ENCODE peak calls at places on chromosomes 6 and 20, in four cellular contexts. W, O, Q and B are unnamed samples.

GRCh38 chr6:120966321-120966720 is 368.0 kb downstream of the TBC1D32 start:
- DNase-seq in Q (no peak), O (no peak), W (no peak), B (no peak)

GRCh38 chr6:157576621-157577390 is 195.8 kb downstream of the ZDHHC14 start:
- DNase-seq in Q (no peak), W (no peak), O (no peak), B (no peak)

GRCh38 chr6:169787797-169788196 is 36.4 kb downstream of the ERMARD start:
- DNase-seq in O (no peak), Q (no peak), W (no peak), B (no peak)

GRCh38 chr6:107970255-107970654 is 12.2 kb upstream of the SEC63 start:
- DNase-seq in W (no peak), Q (no peak), O (no peak), B (no peak)

GRCh38 chr6:139370047-139370706 is 4.3 kb downstream of the CITED2 start:
- DNase-seq in Q (peak; percentile 70), W (no peak), O (peak; percentile 31), B (no peak)

GRCh38 chr6:81772741-81773140 is 20.3 kb upstream of the TENT5A start:
- DNase-seq in W (no peak), Q (no peak), O (no peak), B (no peak)

GRCh38 chr6:106870069-106870468 is 104.5 kb downstream of the CD24 start:
- DNase-seq in W (no peak), O (no peak), Q (no peak), B (peak; percentile 40)

GRCh38 chr6:100171533-100172321 is 177.7 kb upstream of the MCHR2 start:
- DNase-seq in Q (no peak), W (no peak), O (no peak), B (no peak)

GRCh38 chr6:20350215-20350614 is 51.5 kb upstream of the E2F3 start:
- DNase-seq in O (no peak), Q (no peak), W (no peak), B (no peak)

GRCh38 chr6:24554474-24554873 is 59.7 kb downstream of the ALDH5A1 start:
- DNase-seq in Q (no peak), W (no peak), O (no peak), B (no peak)

GRCh38 chr20:35307666-35308653 is 15.7 kb upstream of the FAM83C start:
- DNase-seq in O (peak; percentile 53), W (peak; percentile 30), Q (no peak), B (peak; percentile 88)

GRCh38 chr20:41052742-41053419 is 24.3 kb downstream of the TOP1 start:
- DNase-seq in W (no peak), Q (no peak), O (peak; percentile 16), B (no peak)

GRCh38 chr20:19552144-19552895 is 205.7 kb upstream of the RIN2 start:
- DNase-seq in Q (peak; percentile 86), W (no peak), O (peak; percentile 48), B (no peak)

GRCh38 chr6:1986454-1987243 is 258.8 kb downstream of the GMDS start:
- DNase-seq in W (no peak), O (no peak), Q (peak; percentile 13), B (no peak)

GRCh38 chr6:158285321-158285960 is 26.8 kb upstream of the TULP4 start:
- DNase-seq in O (no peak), Q (no peak), W (no peak), B (no peak)

GRCh38 chr6:14888575-14889000 is 357.3 kb upstream of the JARID2 start:
- DNase-seq in W (no peak), Q (no peak), O (no peak), B (no peak)

GRCh38 chr20:25418779-25419178 is 11.3 kb downstream of the GINS1 start:
- DNase-seq in Q (no peak), O (no peak), W (no peak), B (no peak)

GRCh38 chr6:148524976-148525375 is 182.3 kb downstream of the SASH1 start:
- DNase-seq in O (no peak), W (no peak), Q (no peak), B (no peak)

GRCh38 chr6:31246051-31246495 is 25.8 kb downstream of the HLA-C start:
- DNase-seq in O (peak; percentile 34), Q (no peak), W (no peak), B (no peak)

GRCh38 chr20:25510721-25511120 is 74.6 kb downstream of the NINL start:
- DNase-seq in O (no peak), Q (no peak), W (no peak), B (no peak)

GRCh38 chr6:118872726-118873125 is 21.2 kb upstream of the ASF1A start:
- DNase-seq in Q (no peak), W (no peak), O (no peak), B (no peak)

GRCh38 chr20:41029150-41029872 is 689 bp downstream of the TOP1 start:
- DNase-seq in O (no peak), W (no peak), Q (peak; percentile 38), B (no peak)

GRCh38 chr6:141024526-141024925 is 1108.2 kb upstream of the GJE1 start:
- DNase-seq in W (no peak), Q (no peak), O (no peak), B (no peak)

GRCh38 chr6:40887079-40887822 is 151.8 kb downstream of the UNC5CL start:
- DNase-seq in O (no peak), Q (no peak), W (no peak), B (no peak)

GRCh38 chr20:4151991-4152695 is 136.8 kb upstream of the RNF24 start:
- DNase-seq in Q (no peak), W (no peak), O (peak; percentile 43), B (no peak)

GRCh38 chr20:4150095-4150492 is 134.7 kb upstream of the RNF24 start:
- DNase-seq in W (no peak), O (no peak), Q (no peak), B (no peak)

GRCh38 chr20:4152696-4153235 is 137.4 kb upstream of the RNF24 start:
- DNase-seq in Q (no peak), O (no peak), W (no peak), B (no peak)

GRCh38 chr20:4153251-4153650 is 137.9 kb upstream of the RNF24 start:
- DNase-seq in W (no peak), O (peak; percentile 39), Q (no peak), B (no peak)

DNA sequence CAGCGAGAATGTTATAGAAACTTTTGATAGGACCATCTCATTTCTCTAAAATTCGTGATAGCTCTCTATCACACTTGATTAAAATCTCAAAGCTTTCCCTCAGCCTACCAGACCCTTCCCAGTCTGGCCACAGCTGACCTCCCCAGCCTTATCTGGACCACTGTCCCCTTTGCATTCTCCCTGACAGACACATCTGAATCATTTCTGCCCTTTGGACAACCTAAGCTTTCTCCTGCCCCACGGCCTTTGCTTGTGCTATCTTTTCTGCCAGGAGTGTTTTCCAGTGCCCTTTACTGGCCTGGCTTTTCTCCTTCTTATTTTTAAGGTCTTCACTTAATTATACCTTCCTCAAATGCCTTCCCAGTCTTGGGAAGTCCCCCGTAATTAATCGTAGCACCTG is 136.0 kb upstream of the RNF24 start:
- DNase-seq in W (no peak), O (no peak), Q (no peak), B (no peak)
- H3K4me3 ChIP-seq in W (no peak overlapping the region), O (no peak overlapping the region), Q (no peak overlapping the region), B (no peak overlapping the region)

DNA sequence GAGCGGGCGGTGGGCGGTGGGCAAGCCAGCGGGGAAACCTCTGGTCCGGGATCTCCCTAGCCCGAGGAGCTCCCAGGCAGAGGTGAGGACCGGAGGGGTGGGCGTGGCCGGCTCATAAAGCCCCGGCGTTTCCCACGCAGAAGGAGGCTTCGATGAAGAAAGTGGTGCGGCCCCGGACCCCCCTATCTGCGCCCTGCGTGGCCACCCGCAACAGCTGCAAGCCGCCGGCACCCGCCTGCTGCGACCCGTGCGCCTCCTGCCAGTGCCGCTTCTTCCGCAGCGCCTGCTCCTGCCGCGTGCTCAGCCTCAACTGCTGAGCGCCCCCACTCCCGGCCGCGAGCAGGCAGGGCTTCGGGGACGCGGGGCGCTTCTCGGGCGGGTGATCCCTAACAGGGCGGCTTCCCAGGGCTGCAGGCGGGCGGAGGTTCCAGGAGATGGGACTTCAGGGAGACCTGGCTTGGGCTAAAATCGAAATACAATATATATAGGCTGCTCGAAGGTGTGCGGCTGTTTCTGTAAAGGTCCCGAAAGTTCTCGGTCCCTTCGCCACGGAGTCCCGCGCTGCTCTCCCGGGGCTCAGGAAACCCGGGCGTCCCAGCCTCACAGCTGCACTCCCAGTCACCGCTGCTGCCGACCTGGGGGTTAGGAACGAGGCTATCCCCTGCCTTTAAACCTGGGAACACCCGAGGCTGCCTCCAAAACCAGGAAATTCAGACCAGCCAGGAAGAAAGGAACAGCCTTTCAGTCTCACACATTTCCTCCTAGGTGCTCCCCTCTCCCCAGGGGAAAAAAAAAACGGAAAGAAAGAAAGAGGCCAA is 27.8 kb downstream of the ASIP start:
- DNase-seq in O (peak; percentile 15), W (no peak), Q (no peak), B (no peak)
- H3K4me3 ChIP-seq in O (no peak overlapping the region), W (peak overlapping the region; percentile 65), Q (no peak overlapping the region), B (peak overlapping the region; percentile 33)

GRCh38 chr20:38999217-38999616 is 37.1 kb downstream of the DHX35 start:
- DNase-seq in Q (no peak), O (no peak), W (no peak), B (no peak)

GRCh38 chr20:38997622-38998021 is 35.5 kb downstream of the DHX35 start:
- DNase-seq in W (no peak), Q (no peak), O (no peak), B (no peak)

GRCh38 chr20:39004508-39004907 is 42.4 kb downstream of the DHX35 start:
- DNase-seq in O (no peak), W (no peak), Q (no peak), B (no peak)

GRCh38 chr20:38995536-38996044 is 33.4 kb downstream of the DHX35 start:
- DNase-seq in Q (no peak), W (no peak), O (no peak), B (no peak)

GRCh38 chr20:38999965-39000910 is 38.1 kb downstream of the DHX35 start:
- DNase-seq in O (no peak), W (no peak), Q (no peak), B (no peak)
- H3K4me3 ChIP-seq in O (no peak overlapping the region), W (no peak overlapping the region), Q (no peak overlapping the region), B (no peak overlapping the region)

DNA sequence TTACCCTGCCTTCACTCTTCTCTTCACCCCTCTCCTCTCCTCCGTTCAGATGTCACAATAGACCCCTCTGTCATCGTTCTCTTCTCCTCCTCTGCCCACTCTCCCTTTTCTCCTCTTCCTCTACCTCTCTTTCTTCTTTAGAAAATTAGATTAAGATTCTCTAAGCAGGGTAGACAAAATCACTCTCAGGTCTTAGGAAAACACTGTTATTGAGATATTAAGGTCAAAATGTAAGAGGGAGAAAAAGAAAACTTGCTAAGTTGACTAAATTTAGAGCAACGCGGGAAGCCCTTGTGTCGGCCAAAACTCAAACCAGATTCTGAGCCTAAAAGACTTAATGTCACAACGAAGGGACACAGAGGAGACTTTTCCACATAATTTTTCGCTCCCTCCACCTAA is 22.1 kb upstream of the ZNF184 start:
- DNase-seq in O (no peak), Q (no peak), W (no peak), B (no peak)
- H3K4me3 ChIP-seq in O (no peak overlapping the region), Q (peak overlapping the region; percentile 62), W (peak overlapping the region; percentile 63), B (peak overlapping the region; percentile 34)

GRCh38 chr6:132130530-132131298 is 179.5 kb upstream of the CCN2 start:
- DNase-seq in Q (no peak), O (peak; percentile 7), W (peak; percentile 33), B (no peak)
- H3K4me3 ChIP-seq in Q (no peak overlapping the region), O (no peak overlapping the region), W (peak overlapping the region; percentile 38), B (peak overlapping the region; percentile 8)